ENCODE peak calls at places on chromosomes 16 and 17, in four cellular contexts. T is sigmoid colon, F is neural progenitor cell, W is AG04450. A is an unnamed sample.

GRCh38 chr16:28321700-28322411 is 29.5 kb downstream of the SBK1 start:
- DNase-seq in T (no peak), F (peak; percentile 52), W (no peak), A (no peak)

GRCh38 chr17:27771576-27771975 is 28.8 kb downstream of the NOS2 start:
- DNase-seq in T (no peak), F (no peak), W (no peak), A (no peak)

GRCh38 chr16:87945351-87946042 is 5.7 kb upstream of the BANP start:
- DNase-seq in T (peak; percentile 94), F (peak; percentile 46), W (no peak), A (peak; percentile 76)

GRCh38 chr16:912684-913613 is 57.8 kb downstream of the LMF1 start:
- DNase-seq in T (no peak), F (peak; percentile 40), W (no peak), A (no peak)

GRCh38 chr17:39235555-39236221 is 9.9 kb upstream of the STAC2 start:
- DNase-seq in T (no peak), F (peak; percentile 87), W (no peak), A (no peak)

GRCh38 chr16:26599786-26600107 is 467.0 kb upstream of the C16orf82 start:
- DNase-seq in T (no peak), F (no peak), W (no peak), A (no peak)

GRCh38 chr17:10836966-10837599 is 804 bp downstream of the PIRT start:
- DNase-seq in T (no peak), F (no peak), W (no peak), A (no peak)

GRCh38 chr17:41547378-41547841 is 19.3 kb upstream of the KRT19 start:
- DNase-seq in T (no peak), F (peak; percentile 38), W (no peak), A (no peak)

GRCh38 chr16:31183432-31184428 is 3.8 kb downstream of the FUS start:
- DNase-seq in T (no peak), F (no peak), W (no peak), A (no peak)

GRCh38 chr16:14181371-14182050 is 110.4 kb downstream of the MRTFB start:
- DNase-seq in T (no peak), F (no peak), W (peak; percentile 32), A (no peak)

GRCh38 chr16:48834576-48834975 is 224.6 kb upstream of the N4BP1 start:
- DNase-seq in T (no peak), F (peak; percentile 61), W (no peak), A (no peak)

GRCh38 chr16:48833461-48833860 is 223.5 kb upstream of the N4BP1 start:
- DNase-seq in T (no peak), F (no peak), W (no peak), A (no peak)

GRCh38 chr16:48829911-48830310 is 219.9 kb upstream of the N4BP1 start:
- DNase-seq in T (no peak), F (no peak), W (no peak), A (no peak)

GRCh38 chr16:48829361-48829760 is 219.4 kb upstream of the N4BP1 start:
- DNase-seq in T (no peak), F (no peak), W (no peak), A (no peak)

GRCh38 chr16:48831081-48831722 is 221.2 kb upstream of the N4BP1 start:
- DNase-seq in T (no peak), F (peak; percentile 54), W (no peak), A (no peak)
- TF ChIP-seq CTCF in T (no peak), F (peak; percentile 59), W (no peak), A (no peak)

GRCh38 chr17:73538445-73538844 is 105.8 kb downstream of the SDK2 start:
- DNase-seq in T (no peak), F (no peak), W (no peak), A (no peak)
- TF ChIP-seq CTCF in T (no peak), F (no peak), W (no peak), A (no peak)

GRCh38 chr17:42744806-42745617 is at the start of gene EZH1:
- DNase-seq in T (peak; percentile 95), F (peak; percentile 98), W (peak; percentile 61), A (peak; percentile 83)

GRCh38 chr17:42740699-42741098 is 4.1 kb downstream of the EZH1 start:
- DNase-seq in T (no peak), F (no peak), W (no peak), A (no peak)

GRCh38 chr17:42748202-42748905 is 3.5 kb upstream of the EZH1 start:
- DNase-seq in T (peak; percentile 82), F (no peak), W (no peak), A (no peak)

GRCh38 chr17:42743595-42744282 is 1.1 kb downstream of the EZH1 start:
- DNase-seq in T (no peak), F (no peak), W (no peak), A (no peak)

GRCh38 chr17:42744283-42744805 is 496 bp downstream of the EZH1 start:
- DNase-seq in T (peak; percentile 91), F (no peak), W (no peak), A (peak; percentile 75)
- TF ChIP-seq CTCF in T (no peak), F (no peak), W (no peak), A (no peak)

DNA sequence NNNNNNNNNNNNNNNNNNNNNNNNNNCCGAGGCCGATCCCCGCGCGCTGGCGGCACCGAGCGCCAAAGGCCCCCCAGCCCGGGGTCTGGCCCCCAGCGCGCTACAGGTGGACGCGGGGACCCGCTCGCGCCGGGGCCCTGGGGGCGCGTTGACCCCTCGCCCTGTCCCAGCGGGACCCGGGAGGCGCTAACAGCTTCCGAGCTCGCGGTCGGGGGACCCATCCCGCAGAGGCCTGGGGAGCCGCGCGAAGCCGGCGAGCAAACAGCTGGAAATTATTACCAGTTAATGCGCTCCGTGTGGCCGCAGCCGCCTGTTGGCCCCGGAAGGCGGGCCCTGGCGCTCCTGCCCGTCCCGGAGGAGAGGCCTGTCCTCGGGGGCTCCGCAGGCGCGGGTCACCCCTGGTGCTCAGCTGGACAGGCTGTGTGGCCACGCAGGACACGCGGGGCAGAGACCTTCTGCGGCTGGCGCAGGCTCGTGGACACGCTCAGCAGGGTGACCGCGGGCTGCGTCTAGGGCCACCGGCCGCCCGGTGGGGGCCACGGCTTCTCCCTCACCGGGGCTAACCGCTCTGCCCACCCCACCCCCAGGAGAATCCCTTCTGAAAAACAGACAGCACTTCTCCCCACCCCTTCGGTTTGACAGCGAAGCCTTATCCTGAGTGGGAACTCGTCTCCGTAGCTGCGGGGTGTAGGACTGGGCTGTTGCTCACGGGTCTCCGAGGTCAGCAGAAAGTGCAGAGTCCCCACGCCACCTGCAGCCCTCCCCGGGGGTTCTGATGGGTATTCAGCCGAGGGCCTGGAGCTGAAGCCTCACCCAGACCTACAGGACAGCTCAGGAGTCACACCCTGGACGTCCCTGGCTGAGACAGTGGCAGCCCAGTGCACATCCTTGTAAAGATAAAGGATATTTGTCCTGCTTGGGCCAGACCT is 138.7 kb upstream of the RPH3AL start:
- DNase-seq in T (peak; percentile 85), F (peak; percentile 86), W (peak; percentile 34), A (no peak)
- TF ChIP-seq CTCF in T (peak; percentile 9), F (no peak), W (peak; percentile 18), A (no peak)

DNA sequence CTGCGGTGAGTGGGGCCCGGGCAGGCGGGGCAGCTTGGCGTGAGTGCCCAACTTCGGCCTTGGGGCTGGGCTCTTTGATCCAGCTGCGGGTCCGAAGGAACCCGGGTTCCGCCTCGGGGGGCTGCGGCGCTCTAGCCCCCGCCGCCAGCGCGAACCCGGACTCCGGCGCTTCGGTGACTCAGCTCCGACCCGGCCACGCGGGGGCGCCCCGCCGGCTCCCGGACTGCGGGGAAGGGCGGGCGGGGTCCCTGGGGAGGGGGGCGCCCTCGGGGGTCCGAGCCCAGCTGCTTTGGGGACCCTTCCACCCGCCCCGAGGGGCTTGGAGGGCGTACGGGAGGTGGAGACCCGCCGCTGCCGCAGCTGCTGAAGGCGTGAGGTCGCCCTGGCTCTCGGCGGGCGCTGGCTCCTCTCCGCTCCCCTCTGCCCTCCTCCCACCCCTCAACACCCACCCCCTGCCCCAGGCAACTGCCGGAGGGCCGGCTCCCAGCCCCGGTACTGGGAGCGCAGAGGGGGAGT is 461 bp downstream of the CPNE2 start:
- DNase-seq in T (no peak), F (peak; percentile 66), W (no peak), A (no peak)
- TF ChIP-seq CTCF in T (peak; percentile 29), F (peak; percentile 72), W (peak; percentile 47), A (peak; percentile 86)

GRCh38 chr16:70684146-70685060 is 1.4 kb downstream of the MTSS2 start:
- DNase-seq in T (no peak), F (no peak), W (no peak), A (no peak)

GRCh38 chr16:70683146-70683944 is 2.5 kb downstream of the MTSS2 start:
- DNase-seq in T (no peak), F (no peak), W (no peak), A (no peak)

GRCh38 chr16:70681382-70682238 is 4.2 kb downstream of the MTSS2 start:
- DNase-seq in T (no peak), F (no peak), W (no peak), A (no peak)

GRCh38 chr16:70680495-70681381 is 5.1 kb downstream of the MTSS2 start:
- DNase-seq in T (no peak), F (no peak), W (no peak), A (no peak)

GRCh38 chr16:70682239-70683145 is 3.4 kb downstream of the MTSS2 start:
- DNase-seq in T (no peak), F (no peak), W (no peak), A (no peak)
- TF ChIP-seq CTCF in T (no peak), F (peak; percentile 4), W (no peak), A (no peak)

DNA sequence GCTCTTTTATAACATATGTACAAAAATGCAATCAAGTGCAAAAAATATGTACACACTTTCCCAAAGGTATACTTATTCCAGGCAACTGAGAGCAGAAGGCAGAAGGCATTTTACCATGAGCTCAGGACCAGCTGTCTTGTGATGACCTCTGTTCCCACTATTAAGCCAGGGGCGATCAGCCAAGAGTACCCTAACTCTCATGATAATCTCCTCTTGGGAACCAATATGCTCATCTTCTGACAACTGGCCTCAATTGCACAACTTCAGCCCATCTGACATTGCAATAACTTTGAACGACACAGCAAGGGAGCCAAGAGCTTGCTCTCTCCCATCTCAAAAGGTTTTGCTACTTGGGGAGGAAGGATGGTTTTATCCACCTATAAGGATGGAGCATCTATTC is 471.9 kb downstream of the HS3ST3B1 start:
- DNase-seq in T (no peak), F (no peak), W (no peak), A (no peak)
- TF ChIP-seq CTCF in T (no peak), F (no peak), W (no peak), A (no peak)

GRCh38 chr16:66159987-66160386 is 206.5 kb upstream of the CDH5 start:
- DNase-seq in T (no peak), F (no peak), W (no peak), A (no peak)
- TF ChIP-seq CTCF in T (no peak), F (peak; percentile 15), W (peak; percentile 18), A (no peak)

A was measured in CD14-positive monocyte.